ENCODE peak calls at places on chromosome 14, in four cellular contexts. B is left ventricle myocardium superior, K is mesothelial cell of epicardium, Q is GM06990. O is an unnamed sample.

GRCh38 chr14:69356903-69357543 is 41.1 kb downstream of the ERH start:
- DNase-seq in Q (no peak), B (no peak), K (no peak), O (no peak)

GRCh38 chr14:85058170-85058569 is 471.8 kb upstream of the FLRT2 start:
- DNase-seq in B (no peak), Q (no peak), K (no peak), O (no peak)

GRCh38 chr14:58817846-58818245 is 180.1 kb downstream of the DACT1 start:
- DNase-seq in Q (no peak), K (no peak), B (no peak), O (no peak)

GRCh38 chr14:105436891-105437722 is 17.5 kb downstream of the MTA1 start:
- DNase-seq in K (no peak), Q (peak), B (no peak), O (no peak)

GRCh38 chr14:63551338-63551737 is 8.2 kb upstream of the PPP2R5E start:
- DNase-seq in B (no peak), K (no peak), Q (no peak), O (no peak)

GRCh38 chr14:66038214-66038977 is 447.8 kb upstream of the CCDC196 start:
- DNase-seq in Q (no peak), B (no peak), K (no peak), O (no peak)

GRCh38 chr14:80264698-80265097 is 53.4 kb upstream of the DIO2 start:
- DNase-seq in B (no peak), K (no peak), Q (no peak), O (no peak)

GRCh38 chr14:60087664-60088063 is 4.1 kb upstream of the PCNX4 start:
- DNase-seq in Q (no peak), K (no peak), B (no peak), O (no peak)

GRCh38 chr14:105477659-105478623 is 3.3 kb downstream of the CRIP2 start:
- DNase-seq in K (no peak), Q (no peak), B (peak), O (no peak)

GRCh38 chr14:69090187-69090789 is 62.6 kb downstream of the DCAF5 start:
- DNase-seq in B (no peak), Q (no peak), K (no peak), O (no peak)

GRCh38 chr14:73886449-73887115 is at the start of gene ZNF410:
- DNase-seq in Q (peak), K (peak), B (peak), O (peak)

GRCh38 chr14:106062502-106063272 is 536.3 kb downstream of the TMEM121 start:
- DNase-seq in B (no peak), Q (no peak), K (no peak), O (no peak)

GRCh38 chr14:55749201-55749812 is 169.3 kb downstream of the KTN1 start:
- DNase-seq in Q (no peak), K (no peak), B (no peak), O (no peak)

GRCh38 chr14:65709576-65709975 is 297.0 kb downstream of the FUT8 start:
- DNase-seq in K (no peak), B (no peak), Q (no peak), O (no peak)

GRCh38 chr14:51188566-51189185 is 51.4 kb upstream of the TMX1 start:
- DNase-seq in B (no peak), Q (no peak), K (no peak), O (no peak)

GRCh38 chr14:93007225-93007997 is 84.5 kb downstream of the CHGA start:
- DNase-seq in K (no peak), Q (no peak), B (peak), O (peak)

GRCh38 chr14:90382491-90383125 is 14.2 kb upstream of the CALM1 start:
- DNase-seq in K (peak), Q (no peak), B (peak), O (no peak)

GRCh38 chr14:98236314-98236713 is 1035.7 kb downstream of the BCL11B start:
- DNase-seq in B (no peak), K (no peak), Q (no peak), O (no peak)

GRCh38 chr14:91125271-91125661 is 11.4 kb downstream of the DGLUCY start:
- DNase-seq in Q (no peak), B (no peak), K (no peak), O (no peak)

GRCh38 chr14:55191101-55191880 is at the start of gene DLGAP5:
- DNase-seq in K (peak), B (peak), Q (peak), O (peak)

GRCh38 chr14:50312734-50313054 is 570 bp downstream of the DMAC2L start:
- DNase-seq in B (no peak), K (no peak), Q (no peak), O (no peak)

GRCh38 chr14:105857816-105858675 is 331.7 kb downstream of the TMEM121 start:
- DNase-seq in B (peak), K (peak), Q (no peak), O (no peak)

GRCh38 chr14:51957950-51958349 is 31.4 kb upstream of the RTRAF start:
- DNase-seq in Q (no peak), B (no peak), K (no peak), O (no peak)

GRCh38 chr14:68655961-68656360 is 136.9 kb downstream of the ZFP36L1 start:
- DNase-seq in B (peak), K (no peak), Q (no peak), O (no peak)

GRCh38 chr14:68739701-68740100 is 53.2 kb downstream of the ZFP36L1 start:
- DNase-seq in K (no peak), Q (no peak), B (no peak), O (no peak)

GRCh38 chr14:21278632-21279031 is 1.3 kb upstream of the RPGRIP1 start:
- DNase-seq in Q (no peak), B (no peak), K (no peak), O (no peak)

GRCh38 chr14:19729763-19730162 is 13.6 kb upstream of the OR4Q3 start:
- DNase-seq in B (no peak), Q (no peak), K (no peak), O (no peak)

GRCh38 chr14:50736932-50737419 is 68.9 kb upstream of the SAV1 start:
- DNase-seq in B (no peak), K (no peak), Q (peak), O (no peak)

GRCh38 chr14:44165286-44165685 is 341.8 kb downstream of the FSCB start:
- DNase-seq in Q (no peak), B (no peak), K (no peak), O (no peak)

GRCh38 chr14:77143071-77143470 is 1.5 kb upstream of the ZDHHC22 start:
- DNase-seq in K (no peak), B (no peak), Q (no peak), O (no peak)

GRCh38 chr14:104813286-104813685 is 12.4 kb downstream of the ZBTB42 start:
- DNase-seq in B (peak), K (no peak), Q (no peak), O (no peak)

GRCh38 chr14:67704484-67705089 is 2.9 kb downstream of the RDH12 start:
- DNase-seq in B (no peak), K (no peak), Q (peak), O (no peak)

GRCh38 chr14:103530390-103530789 is 1.4 kb downstream of the TRMT61A start:
- DNase-seq in Q (no peak), B (peak), K (no peak), O (no peak)

GRCh38 chr14:84202486-84202885 is 1327.5 kb upstream of the FLRT2 start:
- DNase-seq in B (no peak), Q (no peak), K (no peak), O (no peak)

GRCh38 chr14:104546591-104547309 is 32.8 kb upstream of the C14orf180 start:
- DNase-seq in K (no peak), Q (no peak), B (no peak), O (no peak)